ENCODE peak calls at places on chromosomes 16 and 17, in four cellular contexts. L is PC-3; C is CD8-positive, alpha-beta T cell; Z is effector memory CD4-positive, alpha-beta T cell. J is an unnamed sample. For H3K9me3, the result is how much of the 10 kb centered on the place peaks cover.

GRCh38 chr16:81623365-81624102 is 155.6 kb upstream of the PLCG2 start:
- DNase-seq in C (peak), Z (peak), L (peak), J (peak)

GRCh38 chr17:80774643-80775281 is 216.9 kb upstream of the CHMP6 start:
- DNase-seq in C (no peak), L (no peak), Z (no peak), J (peak)

GRCh38 chr16:11322823-11323222 is 22.4 kb upstream of the RMI2 start:
- DNase-seq in C (no peak), Z (no peak), L (no peak), J (no peak)

GRCh38 chr16:83797013-83797412 is 10.8 kb upstream of the HSBP1 start:
- DNase-seq in L (no peak), C (no peak), Z (no peak), J (no peak)

GRCh38 chr17:29451338-29451737 is 61.2 kb downstream of the TAOK1 start:
- DNase-seq in L (no peak), C (no peak), Z (no peak), J (no peak)

GRCh38 chr17:40307001-40307690 is 1.8 kb upstream of the RARA start:
- DNase-seq in Z (no peak), C (no peak), L (no peak), J (peak)

GRCh38 chr17:1060991-1061390 is 64.1 kb downstream of the TIMM22 start:
- DNase-seq in Z (no peak), C (peak), L (peak), J (no peak)

GRCh38 chr17:50322271-50322670 is 23.7 kb upstream of the XYLT2 start:
- DNase-seq in Z (no peak), L (no peak), C (no peak), J (no peak)

GRCh38 chr17:74595037-74595436 is 3.0 kb upstream of the CD300LD start:
- DNase-seq in Z (no peak), C (no peak), L (no peak), J (no peak)

GRCh38 chr17:10018461-10018891 is 113.4 kb upstream of the RCVRN start:
- DNase-seq in L (no peak), C (no peak), Z (no peak), J (no peak)

GRCh38 chr17:40259505-40259904 is 28.2 kb upstream of the CDC6 start:
- DNase-seq in L (no peak), Z (no peak), C (no peak), J (no peak)

GRCh38 chr17:65355246-65355645 is 206.2 kb downstream of the AXIN2 start:
- DNase-seq in L (peak), C (no peak), Z (no peak), J (no peak)

GRCh38 chr17:65565559-65565958 is 4.1 kb upstream of the AXIN2 start:
- DNase-seq in L (no peak), C (no peak), Z (no peak), J (no peak)

GRCh38 chr16:50478021-50478772 is 70.0 kb upstream of the NKD1 start:
- DNase-seq in C (no peak), L (no peak), Z (no peak), J (no peak)

GRCh38 chr17:31394544-31394943 is 3.1 kb downstream of the RAB11FIP4 start:
- DNase-seq in L (peak), C (peak), Z (no peak), J (peak)

GRCh38 chr16:2858245-2859025 is 465 bp upstream of the PRSS22 start:
- DNase-seq in Z (no peak), C (no peak), L (peak), J (no peak)

GRCh38 chr17:49362723-49363117 is 670 bp upstream of the ZNF652 start:
- DNase-seq in Z (no peak), L (no peak), C (no peak), J (no peak)

GRCh38 chr16:86007524-86007923 is 108.6 kb downstream of the IRF8 start:
- DNase-seq in L (no peak), C (no peak), Z (no peak), J (no peak)

GRCh38 chr17:40540448-40540847 is 24.8 kb downstream of the CCR7 start:
- DNase-seq in C (peak), L (no peak), Z (peak), J (peak)

GRCh38 chr16:11836653-11837244 is 14.6 kb downstream of the RSL1D1 start:
- DNase-seq in Z (no peak), L (peak), C (no peak), J (no peak)

GRCh38 chr17:58316260-58316960 is 12.2 kb downstream of the TSPOAP1 start:
- DNase-seq in Z (no peak), L (no peak), C (no peak), J (peak)

GRCh38 chr16:89040391-89040790 is 53.3 kb upstream of the ACSF3 start:
- DNase-seq in Z (no peak), C (no peak), L (no peak), J (no peak)

GRCh38 chr17:66115246-66115645 is 76.7 kb downstream of the CEP112 start:
- DNase-seq in L (no peak), C (no peak), Z (no peak), J (no peak)

GRCh38 chr17:82458885-82459424 is 414 bp downstream of the NARF start:
- DNase-seq in L (peak), Z (peak), C (peak), J (no peak)

GRCh38 chr16:30122621-30123160 is 329 bp downstream of the MAPK3 start:
- DNase-seq in C (peak), Z (peak), L (no peak), J (no peak)

DNA sequence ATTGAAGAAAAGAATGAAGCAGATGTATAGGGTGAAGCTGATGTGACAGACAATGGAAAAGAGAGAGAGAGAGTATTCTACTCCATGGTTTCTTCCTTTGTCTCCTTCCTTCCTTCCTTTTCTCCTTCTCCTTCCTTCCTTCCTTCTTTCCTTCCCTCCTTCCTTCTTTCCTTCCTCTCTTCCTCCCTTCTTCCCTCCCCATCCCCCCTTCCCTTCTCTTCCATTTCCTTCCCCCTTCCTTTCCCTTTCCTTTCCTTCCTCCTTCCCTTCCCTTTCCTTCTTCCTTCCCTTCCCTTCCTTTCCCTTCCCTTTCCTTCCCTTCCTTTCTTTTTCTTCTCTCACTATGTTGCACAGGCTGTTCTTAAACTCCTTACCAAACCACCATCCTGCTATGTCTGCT is 55.7 kb upstream of the GPR139 start:
- DNase-seq in C (no peak), L (no peak), Z (no peak), J (no peak)
- H3K9me3 ChIP-seq in C (under half), L (under half), Z (under half), J (under half)

GRCh38 chr17:3256575-3256974 is 41.6 kb downstream of the OR3A1 start:
- DNase-seq in Z (no peak), L (no peak), C (no peak), J (no peak)

GRCh38 chr17:3260600-3260999 is 37.6 kb downstream of the OR3A1 start:
- DNase-seq in C (no peak), Z (no peak), L (no peak), J (no peak)

DNA sequence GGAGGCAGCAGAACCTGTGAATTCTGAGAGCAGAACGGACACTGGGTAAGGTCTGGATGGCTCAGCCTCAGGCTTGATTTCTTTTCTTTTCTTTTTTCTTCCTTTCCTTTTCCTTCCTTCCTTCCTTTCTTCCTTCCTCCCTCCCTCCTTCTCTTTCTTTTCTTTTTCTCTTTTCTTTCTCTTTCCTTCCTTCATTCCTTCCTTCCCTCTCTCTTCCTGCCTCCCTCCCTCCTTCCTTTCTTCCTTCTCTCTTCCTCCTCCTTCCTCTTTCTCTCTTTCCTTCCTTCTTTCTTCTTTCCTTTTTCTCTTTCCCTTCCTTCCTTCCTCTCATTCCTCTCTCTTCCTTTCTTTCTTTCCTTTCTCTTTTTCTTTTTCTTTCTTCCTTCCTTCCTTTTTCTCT is 38.0 kb downstream of the OR3A1 start:
- DNase-seq in L (no peak), C (no peak), Z (no peak), J (no peak)
- H3K9me3 ChIP-seq in L (under half), C (under half), Z (under half), J (under half)

GRCh38 chr16:68575082-68575481 is 36.0 kb downstream of the ZFP90 start:
- DNase-seq in L (no peak), C (no peak), Z (no peak), J (no peak)
- H3K9me3 ChIP-seq in L (under half), C (under half), Z (under half), J (half or more)

GRCh38 chr16:80116711-80117110 is 424.1 kb upstream of the DYNLRB2 start:
- DNase-seq in Z (no peak), L (no peak), C (no peak), J (no peak)
- H3K9me3 ChIP-seq in Z (under half), L (under half), C (under half), J (under half)

GRCh38 chr16:35149550-35149949 is 1690.1 kb downstream of the TP53TG3F start:
- DNase-seq in L (no peak), Z (no peak), C (no peak), J (no peak)

GRCh38 chr16:35146723-35147458 is 1687.5 kb downstream of the TP53TG3F start:
- DNase-seq in L (no peak), Z (no peak), C (no peak), J (no peak)

GRCh38 chr16:35147556-35148504 is 1688.4 kb downstream of the TP53TG3F start:
- DNase-seq in Z (no peak), L (no peak), C (no peak), J (no peak)

GRCh38 chr16:35150805-35151312 is 1691.4 kb downstream of the TP53TG3F start:
- DNase-seq in C (no peak), Z (no peak), L (no peak), J (no peak)

DNA sequence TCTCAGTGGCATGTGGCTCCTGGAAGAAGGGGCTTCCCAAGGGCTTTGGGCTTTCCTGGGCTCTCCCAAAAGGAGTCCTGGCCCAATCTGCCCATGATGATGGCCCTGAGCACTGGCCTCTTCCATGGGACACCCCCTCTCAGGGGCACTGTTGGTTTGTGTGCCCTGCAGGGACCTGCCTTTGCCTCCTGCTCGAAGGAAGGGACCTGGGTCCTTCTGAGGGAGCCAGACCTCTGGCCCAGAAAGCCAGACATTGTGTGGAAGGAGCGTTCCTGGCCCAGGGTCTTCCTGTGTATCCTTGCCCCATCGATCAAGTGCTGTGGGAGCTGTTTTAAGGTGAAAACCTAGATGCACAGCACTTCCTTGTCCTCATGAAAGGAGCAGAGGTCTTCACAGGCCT is 1689.3 kb downstream of the TP53TG3F start:
- DNase-seq in L (no peak), Z (no peak), C (no peak), J (no peak)
- H3K9me3 ChIP-seq in L (under half), Z (under half), C (under half), J (under half)